ENCODE peak calls at places on chromosomes 16 and 17, in six cellular contexts. E is SJCRH30, R is neural progenitor cell, O is epithelial cell of esophagus, D is small intestine, I is psoas muscle. V is an unnamed sample.
A peak's percentile ranks its signal among the peaks of the same experiment; 100 is the strongest.

GRCh38 chr17:34379876-34380275 is 16.8 kb upstream of the CCL1 start:
- DNase-seq in E (no peak), R (no peak), O (no peak), D (no peak), I (no peak), V (no peak)

GRCh38 chr17:69434164-69434579 is 19.7 kb downstream of the MAP2K6 start:
- DNase-seq in E (no peak), R (no peak), O (peak; percentile 92), D (peak; percentile 87), I (no peak), V (no peak)

GRCh38 chr17:34926661-34927060 is 34.6 kb downstream of the CCT6B start:
- DNase-seq in E (no peak), R (no peak), O (no peak), D (no peak), I (no peak), V (no peak)

GRCh38 chr16:85573045-85573695 is 40.0 kb upstream of the GSE1 start:
- DNase-seq in E (no peak), R (no peak), O (no peak), D (no peak), I (no peak), V (no peak)

GRCh38 chr17:82338858-82339633 is 5.5 kb upstream of the SECTM1 start:
- DNase-seq in E (peak; percentile 94), R (peak; percentile 36), O (peak; percentile 88), D (peak; percentile 84), I (peak; percentile 59), V (peak; percentile 75)

GRCh38 chr17:49468827-49469385 is 26.2 kb upstream of the NGFR start:
- DNase-seq in E (peak; percentile 38), R (no peak), O (no peak), D (no peak), I (peak; percentile 69), V (peak; percentile 23)

GRCh38 chr17:4407851-4408250 is 25.9 kb upstream of the SPNS3 start:
- DNase-seq in E (no peak), R (no peak), O (peak; percentile 85), D (peak; percentile 54), I (no peak), V (no peak)

GRCh38 chr17:44219126-44219635 is 294 bp downstream of the UBTF start:
- DNase-seq in E (peak; percentile 70), R (peak; percentile 93), O (peak; percentile 75), D (peak; percentile 60), I (peak; percentile 88), V (peak; percentile 66)

GRCh38 chr17:17300624-17301568 is 2.3 kb upstream of the NT5M start:
- DNase-seq in E (no peak), R (peak; percentile 93), O (peak; percentile 60), D (peak; percentile 19), I (no peak), V (peak; percentile 56)

GRCh38 chr16:11256657-11257130 is 690 bp upstream of the SOCS1 start:
- DNase-seq in E (no peak), R (peak; percentile 71), O (no peak), D (peak; percentile 69), I (peak; percentile 81), V (peak; percentile 68)

GRCh38 chr17:17959520-17960361 is 12.5 kb downstream of the TOM1L2 start:
- DNase-seq in E (no peak), R (no peak), O (no peak), D (peak; percentile 43), I (no peak), V (no peak)

GRCh38 chr17:41579484-41580243 is 7.0 kb downstream of the KRT14 start:
- DNase-seq in E (peak; percentile 81), R (peak; percentile 91), O (peak; percentile 95), D (peak; percentile 97), I (peak; percentile 60), V (peak; percentile 48)

GRCh38 chr17:8080799-8081219 is 6.7 kb downstream of the ALOX12B start:
- DNase-seq in E (no peak), R (no peak), O (no peak), D (no peak), I (no peak), V (no peak)

GRCh38 chr17:27469256-27469655 is 13.0 kb downstream of the KSR1 start:
- DNase-seq in E (no peak), R (no peak), O (no peak), D (no peak), I (no peak), V (no peak)

GRCh38 chr16:57591086-57591869 is 37.2 kb upstream of the ADGRG1 start:
- DNase-seq in E (peak; percentile 70), R (peak; percentile 85), O (peak; percentile 94), D (peak; percentile 76), I (peak; percentile 71), V (peak; percentile 64)

GRCh38 chr16:58062821-58063220 is 37.3 kb downstream of the MMP15 start:
- DNase-seq in E (no peak), R (no peak), O (no peak), D (no peak), I (no peak), V (no peak)

GRCh38 chr17:10879110-10879509 is 41.2 kb upstream of the PIRT start:
- DNase-seq in E (no peak), R (peak; percentile 73), O (peak; percentile 3), D (peak; percentile 3), I (peak; percentile 61), V (no peak)

GRCh38 chr16:25390761-25391160 is 133.1 kb upstream of the ZKSCAN2 start:
- DNase-seq in E (no peak), R (no peak), O (no peak), D (no peak), I (no peak), V (no peak)

GRCh38 chr17:39114744-39115534 is 36.5 kb downstream of the PLXDC1 start:
- DNase-seq in E (no peak), R (no peak), O (no peak), D (peak; percentile 27), I (no peak), V (peak; percentile 60)

GRCh38 chr16:54176376-54176901 is 110.1 kb downstream of the IRX3 start:
- DNase-seq in E (no peak), R (peak; percentile 13), O (no peak), D (no peak), I (no peak), V (no peak)

GRCh38 chr17:76714822-76715461 is 4.2 kb upstream of the MXRA7 start:
- DNase-seq in E (peak; percentile 75), R (peak; percentile 72), O (peak; percentile 48), D (no peak), I (peak; percentile 78), V (peak; percentile 74)

GRCh38 chr16:322476-323143 is 29.9 kb downstream of the AXIN1 start:
- DNase-seq in E (no peak), R (no peak), O (no peak), D (no peak), I (no peak), V (no peak)

GRCh38 chr16:73813523-73813922 is 483.1 kb upstream of the PSMD7 start:
- DNase-seq in E (no peak), R (no peak), O (no peak), D (no peak), I (no peak), V (no peak)

DNA sequence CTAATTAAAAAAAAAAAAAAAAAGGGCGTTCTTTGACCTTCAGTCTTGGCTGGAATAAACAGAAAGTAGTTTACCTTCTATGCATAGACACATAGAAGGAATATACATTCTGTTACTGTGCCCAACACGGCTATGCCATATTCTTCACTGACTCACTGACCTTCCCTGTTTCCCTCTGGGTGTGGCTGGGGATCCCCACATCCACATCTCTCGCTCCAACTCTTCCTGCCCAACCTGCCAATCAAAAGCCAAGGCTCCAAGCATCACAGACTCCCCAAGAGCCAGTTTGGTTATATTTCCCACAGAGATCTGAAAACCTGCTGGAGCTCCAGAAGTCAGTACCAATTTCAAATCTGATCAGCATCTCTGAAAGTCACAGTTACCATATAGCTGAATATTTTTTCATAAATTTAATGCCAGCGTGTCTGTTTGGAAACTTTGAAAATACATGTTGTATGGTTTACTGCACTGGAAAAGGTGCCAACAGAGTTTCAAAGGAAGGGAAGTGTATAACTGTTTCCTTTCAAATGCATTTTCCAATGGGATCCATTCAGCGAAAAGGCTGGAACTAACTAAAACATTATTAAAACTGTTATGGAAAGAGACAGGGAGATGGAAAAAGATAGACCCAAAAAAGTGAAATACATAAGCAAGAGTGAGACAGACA is 91.8 kb downstream of the SMG6 start:
- DNase-seq in E (no peak), R (no peak), O (peak; percentile 66), D (no peak), I (no peak), V (no peak)
- H3K4me3 ChIP-seq in E (no peak overlapping the region), R (no peak overlapping the region), O (no peak overlapping the region), D (no peak overlapping the region), I (no peak overlapping the region), V (no peak overlapping the region)

GRCh38 chr16:28181557-28181914 is 30.2 kb downstream of the XPO6 start:
- DNase-seq in E (peak; percentile 53), R (no peak), O (peak; percentile 82), D (peak; percentile 87), I (no peak), V (peak; percentile 32)
- H3K4me3 ChIP-seq in E (no peak overlapping the region), R (no peak overlapping the region), O (no peak overlapping the region), D (no peak overlapping the region), I (no peak overlapping the region), V (no peak overlapping the region)

GRCh38 chr17:80869476-80869875 is 122.2 kb upstream of the CHMP6 start:
- DNase-seq in E (no peak), R (no peak), O (no peak), D (no peak), I (peak; percentile 15), V (no peak)
- H3K4me3 ChIP-seq in E (no peak overlapping the region), R (no peak overlapping the region), O (no peak overlapping the region), D (no peak overlapping the region), I (no peak overlapping the region), V (no peak overlapping the region)

GRCh38 chr17:45408611-45409421 is 23.9 kb downstream of the ARHGAP27 start:
- DNase-seq in E (no peak), R (no peak), O (no peak), D (peak; percentile 62), I (no peak), V (no peak)

GRCh38 chr17:45409659-45410076 is 23.0 kb downstream of the ARHGAP27 start:
- DNase-seq in E (no peak), R (no peak), O (no peak), D (no peak), I (peak; percentile 33), V (no peak)

GRCh38 chr17:45413498-45413923 is 19.2 kb downstream of the ARHGAP27 start:
- DNase-seq in E (no peak), R (no peak), O (no peak), D (peak; percentile 97), I (peak; percentile 73), V (no peak)

GRCh38 chr17:45411348-45412105 is 21.1 kb downstream of the ARHGAP27 start:
- DNase-seq in E (no peak), R (no peak), O (peak; percentile 40), D (peak; percentile 72), I (peak; percentile 35), V (no peak)

GRCh38 chr17:45410144-45411091 is 22.3 kb downstream of the ARHGAP27 start:
- DNase-seq in E (no peak), R (no peak), O (no peak), D (no peak), I (peak; percentile 61), V (no peak)
- H3K4me3 ChIP-seq in E (no peak overlapping the region), R (no peak overlapping the region), O (no peak overlapping the region), D (peak overlapping the region; percentile 55), I (peak overlapping the region; percentile 48), V (no peak overlapping the region)

GRCh38 chr16:81553814-81554675 is 109.4 kb downstream of the CMIP start:
- DNase-seq in E (no peak), R (no peak), O (no peak), D (peak; percentile 59), I (no peak), V (no peak)
- H3K4me3 ChIP-seq in E (no peak overlapping the region), R (no peak overlapping the region), O (no peak overlapping the region), D (no peak overlapping the region), I (no peak overlapping the region), V (no peak overlapping the region)

GRCh38 chr16:3608069-3608468 is 3.3 kb downstream of the SLX4 start:
- DNase-seq in E (no peak), R (no peak), O (no peak), D (no peak), I (no peak), V (no peak)
- H3K4me3 ChIP-seq in E (no peak overlapping the region), R (no peak overlapping the region), O (no peak overlapping the region), D (no peak overlapping the region), I (no peak overlapping the region), V (no peak overlapping the region)